ENCODE peak calls at places on chromosomes 11 and 22, in nine cellular contexts. G, Y, E, S, C, M, F, X and T are unnamed samples.

GRCh38 chr22:40258463-40259046 is 80.8 kb downstream of the TNRC6B start:
- DNase-seq in G (no peak), Y (no peak), E (no peak), S (no peak), C (no peak), M (no peak), F (no peak), X (peak; percentile 99), T (no peak)

GRCh38 chr11:47724041-47724729 is 9.0 kb upstream of the AGBL2 start:
- DNase-seq in G (peak; percentile 66), Y (peak; percentile 66), E (no peak), S (no peak), C (peak; percentile 60), M (peak; percentile 78), F (no peak), X (peak; percentile 68), T (no peak)

GRCh38 chr11:105208038-105208437 is 68.5 kb upstream of the CARD18 start:
- DNase-seq in G (no peak), Y (no peak), E (no peak), S (no peak), C (no peak), M (no peak), F (no peak), X (no peak), T (no peak)

GRCh38 chr22:50447576-50448551 is 27.0 kb downstream of the SBF1 start:
- DNase-seq in G (no peak), Y (no peak), E (no peak), S (no peak), C (no peak), M (no peak), F (no peak), X (no peak), T (no peak)

GRCh38 chr11:20112291-20113146 is 47.8 kb downstream of the DBX1 start:
- DNase-seq in G (peak; percentile 75), Y (no peak), E (no peak), S (peak; percentile 81), C (peak; percentile 91), M (peak; percentile 77), F (peak; percentile 75), X (peak; percentile 79), T (no peak)

GRCh38 chr11:94171693-94172440 is 43.2 kb downstream of the PANX1 start:
- DNase-seq in G (peak; percentile 34), Y (peak; percentile 46), E (peak; percentile 52), S (no peak), C (no peak), M (peak; percentile 41), F (no peak), X (no peak), T (no peak)

GRCh38 chr11:67504950-67505561 is at the start of gene PITPNM1:
- DNase-seq in G (peak; percentile 89), Y (peak; percentile 75), E (peak; percentile 68), S (no peak), C (peak; percentile 70), M (peak; percentile 84), F (peak; percentile 53), X (no peak), T (no peak)

GRCh38 chr11:45158210-45158644 is 11.8 kb downstream of the PRDM11 start:
- DNase-seq in G (peak; percentile 44), Y (no peak), E (peak; percentile 83), S (no peak), C (no peak), M (no peak), F (no peak), X (no peak), T (peak; percentile 79)

GRCh38 chr22:30325724-30326703 is 727 bp downstream of the TBC1D10A start:
- DNase-seq in G (peak; percentile 62), Y (no peak), E (peak; percentile 35), S (no peak), C (no peak), M (peak; percentile 58), F (peak; percentile 45), X (no peak), T (no peak)

GRCh38 chr11:73980001-73980960 is 2.4 kb downstream of the UCP2 start:
- DNase-seq in G (peak; percentile 83), Y (peak; percentile 89), E (no peak), S (no peak), C (peak; percentile 62), M (peak; percentile 83), F (peak; percentile 40), X (peak; percentile 48), T (no peak)

GRCh38 chr11:69293819-69294505 is at the start of gene MYEOV:
- DNase-seq in G (peak; percentile 81), Y (no peak), E (no peak), S (no peak), C (no peak), M (peak; percentile 89), F (no peak), X (peak; percentile 89), T (no peak)

GRCh38 chr22:33056108-33056507 is 2.1 kb downstream of the SYN3 start:
- DNase-seq in G (no peak), Y (no peak), E (no peak), S (no peak), C (no peak), M (no peak), F (no peak), X (no peak), T (no peak)

GRCh38 chr11:113272281-113272680 is 42.1 kb upstream of the TTC12 start:
- DNase-seq in G (no peak), Y (no peak), E (no peak), S (no peak), C (no peak), M (no peak), F (no peak), X (no peak), T (no peak)

GRCh38 chr11:69705246-69705856 is 1.5 kb upstream of the FGF19 start:
- DNase-seq in G (no peak), Y (no peak), E (no peak), S (no peak), C (no peak), M (no peak), F (no peak), X (no peak), T (no peak)

GRCh38 chr22:27331526-27332281 is 469.9 kb downstream of the MN1 start:
- DNase-seq in G (peak; percentile 38), Y (peak; percentile 27), E (peak; percentile 66), S (no peak), C (peak; percentile 87), M (no peak), F (no peak), X (no peak), T (no peak)

GRCh38 chr11:72787262-72788104 is 6.4 kb downstream of the STARD10 start:
- DNase-seq in G (peak; percentile 72), Y (peak; percentile 80), E (peak; percentile 40), S (no peak), C (no peak), M (peak; percentile 89), F (no peak), X (no peak), T (no peak)

DNA sequence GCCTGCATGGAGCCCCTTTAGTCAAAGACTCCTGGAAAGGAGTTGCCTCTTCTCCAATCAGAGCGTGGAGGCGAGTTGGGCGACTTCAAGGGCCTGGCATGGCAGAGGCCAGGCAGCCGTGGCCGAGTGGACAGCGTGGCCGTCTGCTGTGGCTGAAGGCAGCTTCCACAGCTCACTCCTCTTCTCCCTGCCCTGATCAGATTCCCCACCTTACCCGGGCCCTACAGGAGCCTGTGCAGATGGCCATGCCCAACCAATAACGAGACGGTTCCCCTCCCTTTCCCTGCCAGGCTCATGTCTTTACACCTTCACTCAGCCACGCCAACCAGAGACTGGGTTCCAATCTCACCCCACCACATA is 20.0 kb upstream of the SLC22A12 start:
- DNase-seq in G (no peak), Y (no peak), E (no peak), S (no peak), C (no peak), M (no peak), F (no peak), X (no peak), T (no peak)
- TF ChIP-seq CTCF in G (no peak), Y (no peak), E (no peak), S (no peak), C (no peak), M (no peak), F (no peak), X (no peak), T (no peak)

GRCh38 chr11:66495401-66495844 is 15.0 kb upstream of the BBS1 start:
- DNase-seq in G (no peak), Y (no peak), E (no peak), S (no peak), C (no peak), M (no peak), F (no peak), X (no peak), T (no peak)
- TF ChIP-seq CTCF in G (no peak), Y (peak; percentile 4), E (peak; percentile 11), S (peak; percentile 47), C (no peak), M (no peak), F (no peak), X (peak; percentile 54), T (no peak)

DNA sequence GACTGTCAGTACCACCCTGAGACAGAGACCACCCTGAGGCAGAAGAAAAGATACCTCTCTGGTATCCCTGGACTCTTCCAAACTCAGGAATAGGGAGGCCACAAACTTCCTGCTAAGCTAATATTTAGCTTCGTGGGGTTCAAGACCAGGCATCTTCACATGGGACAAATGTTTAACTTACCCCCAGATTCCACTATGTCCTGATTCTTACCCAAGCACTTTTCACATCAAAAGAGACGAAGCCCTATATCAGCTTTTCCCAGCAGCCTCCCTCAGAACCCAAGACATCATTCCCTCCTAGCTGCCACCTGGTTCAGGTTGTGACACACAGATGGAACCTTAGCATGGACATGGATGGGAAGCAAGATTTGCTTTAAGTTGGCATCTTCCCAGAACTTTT is 32.1 kb downstream of the SMC1B start:
- DNase-seq in G (no peak), Y (no peak), E (no peak), S (no peak), C (no peak), M (no peak), F (no peak), X (no peak), T (no peak)
- TF ChIP-seq CTCF in G (no peak), Y (no peak), E (no peak), S (no peak), C (no peak), M (no peak), F (no peak), X (no peak), T (no peak)

GRCh38 chr11:2901196-2901796 is 15.7 kb upstream of the CDKN1C start:
- DNase-seq in G (no peak), Y (no peak), E (no peak), S (no peak), C (no peak), M (no peak), F (no peak), X (no peak), T (no peak)

GRCh38 chr11:2901854-2902783 is 16.5 kb upstream of the CDKN1C start:
- DNase-seq in G (peak; percentile 99), Y (peak; percentile 94), E (peak; percentile 91), S (no peak), C (peak; percentile 96), M (peak; percentile 99), F (peak; percentile 97), X (peak; percentile 73), T (peak; percentile 74)

GRCh38 chr11:2903672-2904011 is 18.1 kb upstream of the CDKN1C start:
- DNase-seq in G (peak; percentile 79), Y (no peak), E (no peak), S (no peak), C (no peak), M (peak; percentile 88), F (no peak), X (no peak), T (no peak)

GRCh38 chr11:2904153-2905052 is 18.8 kb upstream of the CDKN1C start:
- DNase-seq in G (peak; percentile 94), Y (no peak), E (no peak), S (no peak), C (no peak), M (peak; percentile 96), F (no peak), X (no peak), T (no peak)

GRCh38 chr11:2902784-2903671 is 17.5 kb upstream of the CDKN1C start:
- DNase-seq in G (peak; percentile 82), Y (no peak), E (no peak), S (no peak), C (no peak), M (peak; percentile 77), F (no peak), X (no peak), T (no peak)
- TF ChIP-seq CTCF in G (peak; percentile 40), Y (no peak), E (no peak), S (no peak), C (no peak), M (no peak), F (no peak), X (no peak), T (no peak)